ENCODE peak calls at places on chromosomes 6 and 20, in eight cellular contexts. A is fibroblast of lung, J is mammary epithelial cell, S is hepatocyte, K is DND-41, C is GM23248, W is PC-3, I is A673. D is an unnamed sample. For H3K4me1, the result is how much of the 10 kb centered on the place peaks cover.

GRCh38 chr6:136703331-136703846 is 88.9 kb downstream of the MAP3K5 start:
- DNase-seq in A (no peak), J (no peak), S (no peak), K (no peak), C (no peak), W (no peak), I (peak), D (no peak)

GRCh38 chr6:19538086-19538485 is 299.1 kb upstream of the ID4 start:
- DNase-seq in A (no peak), J (peak), S (peak), K (no peak), C (no peak), W (peak), I (no peak), D (peak)

GRCh38 chr6:111573892-111574800 is 31.5 kb downstream of the TRAF3IP2 start:
- DNase-seq in A (peak), J (peak), S (no peak), K (no peak), C (peak), W (peak), I (peak), D (no peak)

GRCh38 chr6:117976030-117976651 is 69.1 kb downstream of the SLC35F1 start:
- DNase-seq in A (peak), J (peak), S (peak), K (peak), C (peak), W (peak), I (peak), D (no peak)

GRCh38 chr6:88629838-88630462 is 333.5 kb downstream of the RNGTT start:
- DNase-seq in A (peak), J (no peak), S (no peak), K (peak), C (no peak), W (no peak), I (peak), D (no peak)

GRCh38 chr6:81769834-81770233 is 17.4 kb upstream of the TENT5A start:
- DNase-seq in A (peak), J (peak), S (no peak), K (no peak), C (peak), W (peak), I (no peak), D (peak)

GRCh38 chr6:151904631-151905030 is 97.1 kb downstream of the ESR1 start:
- DNase-seq in A (no peak), J (no peak), S (no peak), K (no peak), C (no peak), W (no peak), I (no peak), D (no peak)

GRCh38 chr6:134508862-134509498 is 191.1 kb upstream of the SGK1 start:
- DNase-seq in A (no peak), J (peak), S (no peak), K (no peak), C (no peak), W (peak), I (no peak), D (peak)

GRCh38 chr6:35091353-35092083 is 49.6 kb downstream of the TCP11 start:
- DNase-seq in A (peak), J (no peak), S (peak), K (no peak), C (peak), W (no peak), I (no peak), D (no peak)

GRCh38 chr6:130526466-130526865 is 160.6 kb downstream of the TMEM200A start:
- DNase-seq in A (no peak), J (no peak), S (no peak), K (no peak), C (no peak), W (no peak), I (no peak), D (no peak)

GRCh38 chr20:45817652-45818194 is 5.3 kb downstream of the UBE2C start:
- DNase-seq in A (peak), J (peak), S (no peak), K (no peak), C (peak), W (peak), I (no peak), D (peak)

GRCh38 chr6:34746104-34746846 is 11.0 kb upstream of the SNRPC start:
- DNase-seq in A (peak), J (no peak), S (no peak), K (no peak), C (no peak), W (no peak), I (no peak), D (no peak)

GRCh38 chr6:17278289-17279061 is 2.7 kb upstream of the RBM24 start:
- DNase-seq in A (peak), J (peak), S (no peak), K (no peak), C (peak), W (peak), I (no peak), D (peak)

GRCh38 chr20:15890358-15890982 is 682.8 kb downstream of the KIF16B start:
- DNase-seq in A (no peak), J (no peak), S (no peak), K (no peak), C (no peak), W (no peak), I (no peak), D (no peak)

DNA sequence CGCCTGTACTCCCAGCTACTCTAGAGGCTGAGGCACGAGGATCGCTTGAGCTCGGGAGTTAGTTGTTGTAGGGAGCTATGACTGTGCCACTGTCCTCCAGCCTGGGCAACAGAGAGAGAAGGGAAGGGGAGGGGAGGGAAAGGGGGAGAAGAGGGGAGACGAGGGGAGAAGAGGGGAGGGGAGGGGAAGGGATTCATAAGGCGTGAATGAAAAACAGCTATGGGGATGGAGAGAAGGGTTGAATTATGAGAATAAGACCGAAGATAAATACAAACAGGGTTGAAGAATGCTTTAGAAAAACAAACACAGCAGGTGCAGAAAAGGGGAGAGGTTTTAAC is 106.0 kb downstream of the TRIM27 start:
- DNase-seq in A (no peak), J (no peak), S (no peak), K (no peak), C (no peak), W (no peak), I (peak), D (no peak)
- TF ChIP-seq EZH2 in A (no peak), J (no peak), S (no peak), K (no peak), C (no peak), W (no peak), I (no peak), D (no peak)

DNA sequence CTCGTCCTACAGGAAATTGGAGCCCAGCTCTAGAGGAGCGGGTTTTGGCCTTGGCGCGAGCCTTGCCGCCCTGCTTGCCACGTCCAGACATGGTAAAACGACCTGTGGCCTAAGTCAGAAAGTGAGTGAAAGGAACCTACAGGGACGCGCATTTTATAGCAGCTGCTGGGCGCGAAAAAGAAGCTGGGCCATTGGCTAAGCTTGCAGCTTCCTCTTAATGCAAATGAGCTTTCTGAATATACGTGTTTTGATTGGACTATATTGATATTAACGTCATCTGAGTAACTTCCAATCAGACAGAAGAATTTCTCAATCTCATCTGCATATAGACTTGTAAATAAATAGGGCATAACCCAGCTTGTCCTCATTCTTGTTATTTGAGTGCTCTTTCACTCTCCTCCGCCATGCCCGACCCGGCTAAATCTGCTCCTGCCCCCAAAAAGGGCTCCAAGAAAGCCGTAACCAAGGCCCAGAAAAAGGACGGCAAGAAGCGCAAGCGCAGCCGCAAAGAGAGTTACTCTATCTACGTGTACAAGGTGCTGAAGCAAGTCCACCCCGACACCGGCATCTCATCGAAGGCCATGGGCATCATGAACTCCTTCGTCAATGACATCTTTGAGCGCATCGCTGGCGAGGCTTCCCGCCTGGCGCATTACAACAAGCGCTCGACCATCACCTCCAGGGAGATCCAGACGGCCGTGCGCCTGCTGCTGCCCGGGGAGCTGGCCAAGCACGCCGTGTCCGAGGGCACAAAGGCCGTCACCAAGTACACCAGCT is 18.9 kb downstream of the OR2B2 start:
- DNase-seq in A (peak), J (peak), S (peak), K (peak), C (peak), W (peak), I (peak), D (peak)
- H3K4me1 ChIP-seq in A (under half), J (under half), S (under half), K (under half), C (under half), W (under half), I (under half), D (under half)

GRCh38 chr20:21516180-21516567 is 2.3 kb upstream of the NKX2-2 start:
- DNase-seq in A (no peak), J (no peak), S (no peak), K (no peak), C (no peak), W (no peak), I (peak), D (no peak)

GRCh38 chr20:21516861-21517565 is 3.1 kb upstream of the NKX2-2 start:
- DNase-seq in A (no peak), J (no peak), S (no peak), K (no peak), C (no peak), W (no peak), I (peak), D (no peak)

GRCh38 chr20:21519136-21519584 is 5.3 kb upstream of the NKX2-2 start:
- DNase-seq in A (no peak), J (no peak), S (no peak), K (no peak), C (no peak), W (no peak), I (peak), D (no peak)

GRCh38 chr20:21517566-21518277 is 3.9 kb upstream of the NKX2-2 start:
- DNase-seq in A (no peak), J (no peak), S (no peak), K (no peak), C (no peak), W (no peak), I (peak), D (no peak)

GRCh38 chr20:21518292-21518991 is 4.6 kb upstream of the NKX2-2 start:
- DNase-seq in A (no peak), J (no peak), S (no peak), K (no peak), C (no peak), W (no peak), I (peak), D (no peak)
- TF ChIP-seq EZH2 in A (no peak), J (peak), S (no peak), K (no peak), C (no peak), W (no peak), I (no peak), D (no peak)

GRCh38 chr6:39341942-39342341 is 19.4 kb upstream of the KCNK16 start:
- DNase-seq in A (no peak), J (no peak), S (no peak), K (no peak), C (no peak), W (no peak), I (no peak), D (no peak)
- H3K4me1 ChIP-seq in A (under half), J (under half), S (under half), K (under half), C (under half), W (under half), I (under half), D (under half)